ENCODE peak calls at places on chromosome 1, in nine cellular contexts. B, F, N, G, Q, W, V, C and R are unnamed samples.

GRCh38 chr1:36367067-36367466 is 18.7 kb downstream of the STK40 start:
- DNase-seq in C (no peak), V (no peak), N (no peak), W (no peak), G (no peak), B (no peak), F (no peak), Q (no peak), R (no peak)

GRCh38 chr1:39995973-39996393 is 41.0 kb downstream of the MFSD2A start:
- DNase-seq in G (no peak), C (no peak), W (peak; percentile 89), B (no peak), F (no peak), Q (no peak), N (no peak), V (no peak), R (no peak)

GRCh38 chr1:61170328-61171238 is 88.2 kb downstream of the NFIA start:
- DNase-seq in F (no peak), W (no peak), Q (no peak), B (no peak), G (no peak), C (peak; percentile 49), V (no peak), N (peak; percentile 29), R (no peak)

GRCh38 chr1:196180847-196181593 is 427.2 kb downstream of the KCNT2 start:
- DNase-seq in N (peak; percentile 97), Q (peak; percentile 10), C (peak; percentile 98), B (peak; percentile 98), G (peak; percentile 98), V (no peak), W (no peak), F (peak; percentile 39), R (no peak)

GRCh38 chr1:79193211-79194079 is 186.9 kb upstream of the ADGRL4 start:
- DNase-seq in Q (no peak), W (peak; percentile 7), F (peak; percentile 64), G (peak; percentile 75), N (peak; percentile 81), V (peak; percentile 9), C (peak; percentile 74), B (peak; percentile 43), R (peak; percentile 8)

GRCh38 chr1:1359316-1359667 is 937 bp upstream of the MXRA8 start:
- DNase-seq in W (no peak), B (peak; percentile 84), G (peak; percentile 85), V (no peak), N (peak; percentile 90), F (no peak), Q (no peak), C (peak; percentile 83), R (no peak)

GRCh38 chr1:37288900-37289299 is 185.5 kb upstream of the ZC3H12A start:
- DNase-seq in Q (no peak), V (no peak), G (no peak), N (no peak), C (no peak), B (no peak), F (no peak), W (peak; percentile 98), R (no peak)

GRCh38 chr1:116111196-116112021 is at the start of gene MAB21L3:
- DNase-seq in B (no peak), N (no peak), G (no peak), F (no peak), W (no peak), Q (peak; percentile 70), C (no peak), V (no peak), R (no peak)

GRCh38 chr1:220878223-220879081 is 791 bp upstream of the HLX start:
- DNase-seq in C (no peak), G (no peak), V (no peak), Q (no peak), N (no peak), B (peak; percentile 81), W (no peak), F (peak; percentile 54), R (peak; percentile 46)

GRCh38 chr1:2976180-2976562 is 45.1 kb upstream of the ACTRT2 start:
- DNase-seq in G (no peak), W (no peak), Q (no peak), V (no peak), N (no peak), F (no peak), B (no peak), C (no peak), R (no peak)

GRCh38 chr1:86434031-86434430 is 10.1 kb downstream of the CLCA2 start:
- DNase-seq in V (no peak), W (no peak), G (no peak), B (no peak), Q (no peak), N (no peak), C (no peak), F (no peak), R (no peak)

GRCh38 chr1:22883406-22883805 is 89.3 kb downstream of the LACTBL1 start:
- DNase-seq in W (no peak), F (peak; percentile 20), V (no peak), Q (no peak), G (no peak), N (no peak), B (no peak), C (no peak), R (no peak)

DNA sequence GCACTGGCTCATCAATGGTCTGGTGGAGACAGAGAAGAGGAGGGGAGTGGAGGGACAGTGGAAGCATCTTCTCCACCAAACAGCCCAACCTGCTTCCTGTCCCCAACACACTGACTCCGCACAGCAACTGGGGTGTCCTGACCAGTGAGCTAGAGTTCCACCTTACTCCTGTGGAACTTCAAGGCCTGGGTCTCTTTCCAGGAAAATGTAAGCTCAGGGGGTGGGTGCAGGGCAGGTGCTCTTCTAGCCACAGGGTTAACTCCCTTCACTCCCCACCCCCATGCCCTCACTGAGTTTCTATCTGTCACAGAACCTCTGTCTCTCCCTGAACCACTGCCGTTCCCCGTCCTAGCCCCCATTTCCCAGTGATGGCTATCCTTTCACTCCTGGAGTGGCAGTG is 876 bp downstream of the MOB3C start:
- DNase-seq in N (no peak), C (no peak), Q (no peak), V (no peak), G (no peak), B (peak; percentile 12), F (no peak), W (peak; percentile 10), R (no peak)
- H3K4me2 ChIP-seq in N (peak overlapping the region; percentile 71), C (peak overlapping the region; percentile 89), Q (peak overlapping the region; percentile 96), V (no peak overlapping the region), G (peak overlapping the region; percentile 91), B (peak overlapping the region; percentile 52), F (no peak overlapping the region), W (peak overlapping the region; percentile 78), R (peak overlapping the region; percentile 88)

GRCh38 chr1:18874036-18874435 is 14.6 kb upstream of the TAS1R2 start:
- DNase-seq in C (no peak), W (no peak), V (no peak), F (no peak), N (no peak), B (no peak), G (no peak), Q (no peak), R (no peak)

GRCh38 chr1:18876210-18876609 is 16.8 kb upstream of the TAS1R2 start:
- DNase-seq in G (no peak), V (no peak), C (no peak), Q (no peak), W (no peak), N (no peak), B (no peak), F (no peak), R (no peak)

GRCh38 chr1:18875796-18876128 is 16.3 kb upstream of the TAS1R2 start:
- DNase-seq in Q (no peak), W (no peak), C (no peak), V (no peak), B (no peak), G (no peak), F (no peak), N (no peak), R (no peak)

GRCh38 chr1:18874600-18874999 is 15.1 kb upstream of the TAS1R2 start:
- DNase-seq in C (no peak), G (no peak), N (no peak), Q (no peak), V (no peak), B (no peak), W (no peak), F (no peak), R (no peak)

DNA sequence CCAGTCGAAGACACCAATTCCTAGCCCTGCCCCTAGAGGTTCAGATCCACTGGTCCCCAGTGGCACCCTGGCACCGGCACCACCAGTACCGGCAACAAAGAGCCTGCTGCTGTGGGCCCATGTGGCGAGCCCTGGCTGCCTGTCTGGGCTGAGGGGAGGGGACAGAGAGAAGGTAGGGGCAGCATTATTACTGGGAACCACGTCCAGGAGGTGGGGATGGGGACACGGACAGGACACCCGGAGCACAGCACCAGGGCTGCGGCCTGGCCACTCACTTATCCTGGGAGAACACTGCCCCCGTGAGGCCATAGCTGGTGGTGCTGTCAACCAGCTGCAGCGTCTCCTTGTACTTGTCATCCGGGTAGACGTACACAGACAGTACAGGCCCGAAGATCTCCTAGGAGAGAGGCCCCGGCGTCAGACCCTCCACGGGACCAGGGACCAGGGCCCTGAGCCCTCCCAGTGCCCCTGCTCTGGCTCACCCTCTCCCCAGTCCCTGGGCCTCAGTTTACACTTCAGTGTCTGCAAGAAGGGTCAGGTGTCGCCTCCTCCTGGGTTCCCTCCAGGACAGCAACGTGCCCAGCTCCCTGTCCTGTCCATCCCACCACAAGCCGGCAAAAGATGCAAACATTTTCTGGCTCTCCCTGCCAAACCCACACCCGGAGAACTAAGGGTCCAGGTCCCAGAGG is 15.8 kb upstream of the TAS1R2 start:
- DNase-seq in V (peak; percentile 81), G (peak; percentile 58), B (peak; percentile 81), N (peak; percentile 73), C (peak; percentile 77), Q (peak; percentile 90), F (peak; percentile 91), W (peak; percentile 66), R (peak; percentile 92)
- H3K36me3 ChIP-seq in V (peaks cover 6% of the 10 kb centered on the region), G (no peaks in the 10 kb centered on the region), B (peaks cover 4% of the 10 kb centered on the region), N (no peaks in the 10 kb centered on the region), C (peaks cover 2% of the 10 kb centered on the region), Q (no peaks in the 10 kb centered on the region), F (no peaks in the 10 kb centered on the region), W (no peaks in the 10 kb centered on the region), R (no peaks in the 10 kb centered on the region)

GRCh38 chr1:33169290-33170055 is 12.4 kb downstream of the TRIM62 start:
- DNase-seq in C (peak; percentile 35), V (no peak), B (no peak), G (peak; percentile 40), N (peak; percentile 62), F (peak; percentile 21), Q (no peak), W (no peak), R (peak; percentile 57)
- H3K4me2 ChIP-seq in C (no peak overlapping the region), V (no peak overlapping the region), B (no peak overlapping the region), G (no peak overlapping the region), N (no peak overlapping the region), F (no peak overlapping the region), Q (no peak overlapping the region), W (no peak overlapping the region), R (peak overlapping the region; percentile 17)

DNA sequence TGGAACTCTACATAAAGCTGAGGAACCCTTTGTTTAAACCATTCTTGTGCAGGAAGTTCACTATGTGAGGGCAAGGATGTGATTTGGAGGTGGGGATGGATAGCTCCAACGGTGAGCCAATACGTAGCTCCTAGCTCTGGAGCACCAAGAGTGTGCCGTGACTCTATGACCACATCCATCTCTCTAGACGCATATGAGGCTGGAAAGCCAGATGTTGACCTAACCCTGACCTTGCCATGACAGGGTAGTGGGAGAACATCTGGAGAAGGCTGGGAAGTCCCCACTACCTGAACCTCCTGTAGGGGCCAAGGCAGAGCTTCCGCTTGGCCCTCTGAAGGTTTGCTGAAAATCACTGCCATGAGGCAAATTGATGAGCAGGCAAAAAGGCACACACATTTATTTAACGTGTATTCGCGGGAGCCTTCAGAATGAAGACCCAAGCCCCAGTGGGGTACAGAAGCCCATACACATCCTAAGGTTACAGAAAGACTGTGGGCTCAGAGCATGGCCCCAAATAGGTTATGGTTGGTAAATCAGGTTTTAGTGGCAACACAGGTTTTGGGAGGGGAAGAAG is 43.4 kb downstream of the EIF2D start:
- DNase-seq in C (no peak), B (no peak), F (no peak), V (no peak), W (no peak), Q (no peak), N (no peak), G (no peak), R (no peak)
- H3K36me3 ChIP-seq in C (no peaks in the 10 kb centered on the region), B (no peaks in the 10 kb centered on the region), F (no peaks in the 10 kb centered on the region), V (no peaks in the 10 kb centered on the region), W (no peaks in the 10 kb centered on the region), Q (no peaks in the 10 kb centered on the region), N (no peaks in the 10 kb centered on the region), G (no peaks in the 10 kb centered on the region), R (no peaks in the 10 kb centered on the region)